ENCODE peak calls at places on chromosomes 1 and 21, in five cellular contexts. B is uterus, G is IMR-90, K is ovary, L is ascending aorta. M is an unnamed sample.

GRCh38 chr21:44552136-44552535 is 831 bp upstream of the KRTAP10-2 start:
- DNase-seq in G (no peak), K (no peak), B (no peak), L (no peak), M (no peak)

GRCh38 chr1:69777423-69777822 is 209.7 kb downstream of the LRRC7 start:
- DNase-seq in G (no peak), K (no peak), B (no peak), L (no peak), M (no peak)

GRCh38 chr21:31030367-31031106 is 7.7 kb downstream of the KRTAP19-8 start:
- DNase-seq in K (no peak), G (no peak), L (no peak), B (no peak), M (no peak)

GRCh38 chr1:93753766-93754763 is 72.4 kb upstream of the BCAR3 start:
- DNase-seq in L (no peak), K (peak; percentile 30), B (no peak), G (peak; percentile 98), M (no peak)

GRCh38 chr1:48767957-48768510 is 8.7 kb downstream of the BEND5 start:
- DNase-seq in G (peak; percentile 15), L (no peak), K (no peak), B (no peak), M (no peak)

GRCh38 chr1:31617917-31618746 is 643 bp downstream of the HCRTR1 start:
- DNase-seq in B (peak; percentile 35), L (no peak), K (no peak), G (peak; percentile 12), M (peak; percentile 43)

GRCh38 chr1:236561976-236562375 is 38.2 kb downstream of the LGALS8 start:
- DNase-seq in L (no peak), B (no peak), G (no peak), K (no peak), M (no peak)

GRCh38 chr1:63674865-63675815 is 81.9 kb downstream of the PGM1 start:
- DNase-seq in K (peak; percentile 35), G (no peak), L (no peak), B (no peak), M (no peak)

GRCh38 chr1:58785424-58786058 is 1.7 kb upstream of the JUN start:
- DNase-seq in G (peak; percentile 39), K (no peak), B (no peak), L (peak; percentile 77), M (peak; percentile 24)

GRCh38 chr1:110321846-110322245 is 17.3 kb upstream of the RBM15 start:
- DNase-seq in L (no peak), B (no peak), K (no peak), G (no peak), M (no peak)

GRCh38 chr1:110318046-110318445 is 21.1 kb upstream of the RBM15 start:
- DNase-seq in L (no peak), K (no peak), G (no peak), B (no peak), M (no peak)

GRCh38 chr1:110320168-110320518 is 19.0 kb upstream of the RBM15 start:
- DNase-seq in B (no peak), K (no peak), G (no peak), L (no peak), M (no peak)

GRCh38 chr1:110321045-110321444 is 18.1 kb upstream of the RBM15 start:
- DNase-seq in B (no peak), G (no peak), L (no peak), K (no peak), M (no peak)

DNA sequence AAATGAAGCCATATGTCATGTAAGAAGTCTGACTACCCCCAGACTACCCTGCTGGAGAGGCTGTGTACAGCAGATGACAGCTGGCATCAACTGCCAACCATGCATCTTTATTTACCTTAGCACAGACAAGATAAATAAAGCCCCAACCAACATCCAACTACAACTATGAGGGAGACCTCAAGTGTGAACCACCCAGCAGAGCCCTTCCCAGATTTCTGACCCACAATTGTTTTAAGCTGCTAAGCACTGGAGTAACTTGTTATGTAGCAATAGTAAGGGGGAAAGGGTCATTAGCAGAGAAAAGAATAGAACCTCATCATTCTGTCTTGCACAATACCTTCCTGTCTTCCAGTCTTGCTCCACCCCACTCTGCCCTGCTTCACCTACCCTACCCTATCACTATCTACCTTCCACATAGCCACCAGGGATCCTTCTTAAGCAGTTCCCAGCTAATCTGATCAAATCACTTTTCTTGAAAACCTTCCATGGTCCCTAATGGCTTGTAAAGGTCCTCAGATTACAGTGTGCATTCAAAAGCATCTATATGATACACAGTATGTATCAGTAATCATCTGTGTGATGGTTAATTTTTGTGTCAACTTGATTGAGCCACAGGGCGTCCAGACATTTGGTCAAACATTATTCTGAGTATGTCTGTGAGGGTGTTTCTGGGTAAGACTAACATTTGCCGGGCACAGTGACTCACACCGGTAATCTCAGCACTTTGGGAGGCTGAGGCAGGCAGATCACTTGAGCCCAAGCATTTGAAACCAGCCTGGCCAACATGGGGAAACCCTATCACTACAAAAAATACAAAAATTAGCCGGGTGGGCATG is 19.6 kb upstream of the RBM15 start:
- DNase-seq in L (no peak), B (no peak), G (no peak), K (no peak), M (no peak)
- H3K36me3 ChIP-seq in L (no peaks in the 10 kb centered on the region), B (no peaks in the 10 kb centered on the region), G (no peaks in the 10 kb centered on the region), K (no peaks in the 10 kb centered on the region), M (no peaks in the 10 kb centered on the region)

GRCh38 chr1:157639800-157640199 is 41.9 kb upstream of the FCRL4 start:
- DNase-seq in B (no peak), K (no peak), G (no peak), L (no peak), M (no peak)
- H3K27me3 ChIP-seq in B (no peaks in the 10 kb centered on the region), K (no peaks in the 10 kb centered on the region), G (no peaks in the 10 kb centered on the region), L (no peaks in the 10 kb centered on the region), M (no peaks in the 10 kb centered on the region)

DNA sequence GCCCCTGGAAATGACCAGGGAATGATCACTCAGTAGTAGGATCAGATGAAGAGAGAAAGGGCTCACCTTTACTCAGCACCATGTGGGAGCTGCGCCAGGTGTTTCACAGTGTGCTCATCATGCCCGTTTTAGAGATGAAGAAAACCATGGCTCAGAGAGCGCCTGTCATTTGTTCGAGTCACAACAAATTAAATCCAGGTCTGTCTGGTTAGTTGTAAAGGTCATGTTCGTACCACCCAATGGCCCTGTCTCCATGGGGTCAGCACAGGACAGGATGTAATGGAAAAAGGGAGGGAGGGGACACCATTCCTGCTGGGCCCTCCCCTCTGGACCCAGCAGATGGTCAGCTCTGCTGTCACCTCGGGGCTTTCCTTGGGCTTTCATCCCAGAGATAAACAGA is 15.2 kb downstream of the KIRREL1 start:
- DNase-seq in G (no peak), L (no peak), B (no peak), K (no peak), M (peak; percentile 27)
- H3K4me1 ChIP-seq in G (peaks cover 70% of the 10 kb centered on the region), L (peaks cover 67% of the 10 kb centered on the region), B (peaks cover 38% of the 10 kb centered on the region), K (peaks cover 70% of the 10 kb centered on the region), M (peaks cover 10% of the 10 kb centered on the region)

GRCh38 chr1:183166439-183166838 is 19.6 kb upstream of the LAMC2 start:
- DNase-seq in B (no peak), L (no peak), G (no peak), K (no peak), M (no peak)
- H3K36me3 ChIP-seq in B (no peaks in the 10 kb centered on the region), L (no peaks in the 10 kb centered on the region), G (no peaks in the 10 kb centered on the region), K (no peaks in the 10 kb centered on the region), M (no peaks in the 10 kb centered on the region)

GRCh38 chr1:231162300-231162969 is 577 bp downstream of the TRIM67 start:
- DNase-seq in L (no peak), B (no peak), K (no peak), G (peak; percentile 26), M (peak; percentile 29)
- H3K27me3 ChIP-seq in L (peaks cover 8% of the 10 kb centered on the region), B (peaks cover 15% of the 10 kb centered on the region), K (no peaks in the 10 kb centered on the region), G (peaks cover 47% of the 10 kb centered on the region), M (peaks cover 13% of the 10 kb centered on the region)

GRCh38 chr1:41891403-41891896 is 27.3 kb downstream of the HIVEP3 start:
- DNase-seq in K (no peak), G (peak; percentile 54), B (no peak), L (no peak), M (no peak)
- H3K4me1 ChIP-seq in K (peaks cover 15% of the 10 kb centered on the region), G (peaks cover 10% of the 10 kb centered on the region), B (no peaks in the 10 kb centered on the region), L (peaks cover 2% of the 10 kb centered on the region), M (peaks cover 38% of the 10 kb centered on the region)

GRCh38 chr1:215844266-215844665 is 277.2 kb downstream of the KCTD3 start:
- DNase-seq in B (no peak), K (no peak), G (no peak), L (no peak), M (no peak)

GRCh38 chr1:215845224-215845902 is 278.3 kb downstream of the KCTD3 start:
- DNase-seq in G (peak; percentile 92), K (no peak), L (no peak), B (no peak), M (no peak)

GRCh38 chr1:215844777-215845176 is 277.7 kb downstream of the KCTD3 start:
- DNase-seq in L (no peak), B (no peak), K (no peak), G (no peak), M (no peak)

DNA sequence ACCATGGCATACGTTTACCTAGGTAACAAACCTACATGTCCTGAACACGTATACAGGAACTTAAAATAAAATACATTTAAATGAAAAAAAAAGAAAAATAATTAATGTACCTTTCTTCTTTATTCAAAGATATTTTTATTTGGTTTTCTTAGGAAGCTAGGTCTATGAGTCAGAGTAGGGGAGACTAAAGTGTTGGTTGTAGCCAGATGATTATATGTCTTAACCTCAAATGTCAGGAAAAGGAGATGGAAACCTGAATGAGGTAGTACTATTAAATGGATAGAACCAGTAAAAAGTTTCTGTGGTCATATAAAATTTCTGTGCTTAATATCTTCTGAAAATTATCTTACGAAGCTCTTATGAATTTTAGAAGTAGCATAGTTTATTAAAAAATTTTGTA is 275.8 kb downstream of the KCTD3 start:
- DNase-seq in K (no peak), G (peak; percentile 29), B (no peak), L (no peak), M (no peak)
- H3K36me3 ChIP-seq in K (no peaks in the 10 kb centered on the region), G (no peaks in the 10 kb centered on the region), B (no peaks in the 10 kb centered on the region), L (no peaks in the 10 kb centered on the region), M (no peaks in the 10 kb centered on the region)

DNA sequence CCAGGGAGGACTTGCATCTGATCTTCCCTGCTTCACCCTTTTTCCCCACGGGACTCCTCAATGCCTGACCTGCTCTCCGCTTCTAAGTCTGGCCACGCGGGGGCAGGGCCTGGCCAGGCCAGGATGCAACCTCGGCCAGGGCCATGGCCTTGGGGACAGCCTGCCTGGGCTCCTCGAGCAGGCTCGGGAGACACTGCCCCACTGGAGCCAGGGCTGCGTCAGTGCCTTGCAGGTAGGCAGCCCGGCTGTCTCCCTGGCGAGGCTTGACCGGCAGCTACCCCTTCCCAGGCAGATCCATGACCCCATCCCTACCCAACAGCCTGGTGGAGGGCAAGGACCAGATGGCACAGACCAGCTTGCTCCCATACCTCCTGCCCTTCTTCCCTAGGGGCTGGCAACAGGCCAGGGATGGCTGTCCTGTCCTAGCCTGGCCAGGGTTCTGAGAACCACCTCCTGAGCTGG is 2.7 kb upstream of the PRDM16 start:
- DNase-seq in G (no peak), B (peak; percentile 18), L (peak; percentile 85), K (peak; percentile 22), M (no peak)
- H3K27me3 ChIP-seq in G (peaks cover 70% of the 10 kb centered on the region), B (peaks cover 28% of the 10 kb centered on the region), L (no peaks in the 10 kb centered on the region), K (peaks cover 8% of the 10 kb centered on the region), M (no peaks in the 10 kb centered on the region)